ENCODE peak calls at places on chromosomes 2 and 18, in six cellular contexts. Q is heart left ventricle, D is GM06990, X is suprapubic skin, N is IMR-90, S is dorsolateral prefrontal cortex. Z is an unnamed sample.

GRCh38 chr2:172986040-172986439 is 89.6 kb upstream of the MAP3K20 start:
- DNase-seq in Q (no peak), S (no peak), D (no peak), X (no peak), N (peak), Z (no peak)

GRCh38 chr2:16624419-16624745 is 41.3 kb downstream of the CYRIA start:
- DNase-seq in N (no peak), S (no peak), X (no peak), D (no peak), Q (no peak), Z (no peak)

GRCh38 chr18:38256366-38256765 is 690.8 kb upstream of the CELF4 start:
- DNase-seq in S (no peak), D (no peak), X (no peak), Q (no peak), N (no peak), Z (no peak)

GRCh38 chr2:121286506-121286905 is 1.5 kb upstream of the TFCP2L1 start:
- DNase-seq in S (no peak), Q (no peak), D (no peak), X (no peak), N (no peak), Z (no peak)

GRCh38 chr2:134407154-134407890 is 153.4 kb downstream of the MGAT5 start:
- DNase-seq in N (no peak), D (no peak), Q (no peak), X (no peak), S (no peak), Z (no peak)

GRCh38 chr2:181517685-181518301 is 60.6 kb downstream of the ITGA4 start:
- DNase-seq in Q (no peak), X (no peak), D (no peak), S (no peak), N (no peak), Z (no peak)

GRCh38 chr2:101710690-101711318 is 13.3 kb downstream of the MAP4K4 start:
- DNase-seq in Q (no peak), D (no peak), X (no peak), N (peak), S (no peak), Z (no peak)

GRCh38 chr18:34787931-34788532 is 77.9 kb downstream of the DTNA start:
- DNase-seq in X (no peak), S (no peak), D (peak), N (peak), Q (peak), Z (no peak)

GRCh38 chr2:120736955-120737801 is 1.5 kb downstream of the GLI2 start:
- DNase-seq in D (no peak), X (no peak), Q (peak), S (no peak), N (peak), Z (peak)

GRCh38 chr2:77161009-77161408 is 361.2 kb downstream of the LRRTM4 start:
- DNase-seq in N (peak), S (no peak), Q (no peak), X (no peak), D (no peak), Z (no peak)

GRCh38 chr2:1654696-1655374 is 89.5 kb downstream of the PXDN start:
- DNase-seq in X (no peak), N (no peak), Q (no peak), D (no peak), S (no peak), Z (no peak)

GRCh38 chr2:1656961-1657841 is 87.1 kb downstream of the PXDN start:
- DNase-seq in D (no peak), N (no peak), Q (no peak), X (peak), S (peak), Z (no peak)

GRCh38 chr2:1658394-1659151 is 85.7 kb downstream of the PXDN start:
- DNase-seq in N (no peak), S (peak), X (peak), D (no peak), Q (no peak), Z (no peak)

GRCh38 chr2:1655461-1655860 is 88.9 kb downstream of the PXDN start:
- DNase-seq in N (no peak), Q (no peak), D (no peak), S (no peak), X (no peak), Z (no peak)

GRCh38 chr2:1656326-1656960 is 87.9 kb downstream of the PXDN start:
- DNase-seq in D (no peak), N (no peak), X (peak), Q (no peak), S (peak), Z (no peak)
- TF ChIP-seq CTCF in D (no peak), N (no peak), X (no peak), Q (no peak), S (no peak), Z (no peak)

DNA sequence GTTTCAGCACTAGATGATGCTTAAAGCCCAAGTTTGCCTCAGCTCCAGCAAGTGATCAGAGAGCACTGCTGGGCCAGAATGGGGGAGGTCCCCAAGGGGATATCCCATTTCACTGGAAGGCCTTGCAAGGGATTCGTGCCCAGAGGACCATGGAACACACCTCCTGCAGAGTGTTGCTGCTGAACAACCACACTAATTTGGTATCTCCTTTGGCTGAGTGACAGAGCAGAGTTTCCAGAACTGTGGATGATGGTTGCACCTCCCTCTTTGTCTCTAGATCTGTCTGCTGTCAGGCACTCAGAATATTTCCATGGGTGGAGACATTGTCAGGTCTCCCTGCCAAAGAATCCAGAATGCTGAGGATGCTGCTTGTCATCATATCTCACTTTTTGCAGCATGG is 484.8 kb upstream of the NETO1 start:
- DNase-seq in S (no peak), Q (no peak), D (no peak), X (no peak), N (peak), Z (no peak)
- TF ChIP-seq CTCF in S (no peak), Q (peak), D (no peak), X (no peak), N (no peak), Z (no peak)

GRCh38 chr2:129934044-129934822 is 45.2 kb upstream of the RAB6C start:
- DNase-seq in N (no peak), S (no peak), D (no peak), Q (no peak), X (no peak), Z (no peak)

GRCh38 chr2:129935118-129935517 is 44.3 kb upstream of the RAB6C start:
- DNase-seq in N (no peak), Q (no peak), S (no peak), X (no peak), D (no peak), Z (no peak)

GRCh38 chr2:129930451-129930850 is 49.0 kb upstream of the RAB6C start:
- DNase-seq in Q (no peak), N (no peak), D (no peak), S (no peak), X (no peak), Z (no peak)

DNA sequence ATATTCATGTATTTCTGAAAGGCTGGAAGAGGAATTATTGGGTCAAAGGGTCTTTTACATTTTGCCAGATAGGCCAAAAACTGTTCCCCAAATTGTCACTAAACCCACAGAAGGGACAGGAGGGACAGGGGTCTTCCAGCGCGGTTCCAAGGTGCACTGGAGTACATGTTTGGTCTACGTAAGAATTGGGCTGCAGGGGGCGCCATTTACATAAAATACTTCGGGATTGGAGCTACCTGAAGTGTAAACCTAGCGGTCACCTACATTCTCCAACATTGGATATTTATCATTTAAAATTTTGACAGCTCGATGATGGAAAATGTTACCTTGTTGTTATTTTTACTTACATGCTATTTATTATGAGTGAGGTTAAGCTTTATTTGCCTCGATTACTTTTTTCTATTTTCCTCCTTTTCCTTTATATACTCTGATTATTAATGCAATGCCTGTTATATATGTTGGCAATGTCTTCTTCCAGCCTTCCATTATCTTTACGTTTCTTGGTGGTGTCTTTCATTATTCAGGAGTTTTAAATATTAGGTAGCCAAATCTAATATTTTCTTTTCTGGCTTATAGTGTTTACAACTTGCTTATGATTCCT is 43.0 kb upstream of the RAB6C start:
- DNase-seq in N (no peak), D (no peak), X (no peak), Q (peak), S (peak), Z (peak)
- TF ChIP-seq CTCF in N (no peak), D (peak), X (no peak), Q (peak), S (no peak), Z (peak)

GRCh38 chr18:6874316-6874715 is 144.8 kb downstream of the ARHGAP28 start:
- DNase-seq in X (no peak), N (peak), Q (no peak), S (no peak), D (no peak), Z (no peak)
- TF ChIP-seq CTCF in X (no peak), N (peak), Q (peak), S (peak), D (no peak), Z (no peak)

GRCh38 chr2:107757223-107757622 is 69.5 kb upstream of the RGPD4 start:
- DNase-seq in X (no peak), D (no peak), S (no peak), Q (no peak), N (no peak), Z (no peak)

DNA sequence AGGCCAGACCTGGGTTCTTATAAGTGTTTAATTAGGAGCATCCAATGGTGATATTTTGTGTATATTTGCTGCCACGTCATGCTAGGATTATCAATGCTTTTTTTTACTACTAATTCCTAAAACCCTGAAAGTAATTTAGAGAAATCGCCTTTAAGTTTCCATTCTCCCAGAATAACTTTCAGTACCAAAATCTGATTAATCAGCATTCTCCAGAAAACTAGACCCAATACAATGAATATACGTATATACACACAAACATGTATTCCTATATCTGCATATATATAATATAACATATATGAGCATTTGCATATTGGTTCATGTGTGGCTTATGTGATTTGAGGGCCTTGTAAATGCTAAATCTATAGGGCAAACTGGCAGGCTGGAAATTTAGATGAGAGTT is 66.1 kb upstream of the RGPD4 start:
- DNase-seq in X (no peak), N (no peak), D (no peak), S (no peak), Q (no peak), Z (no peak)
- TF ChIP-seq CTCF in X (no peak), N (no peak), D (no peak), S (no peak), Q (no peak), Z (no peak)

GRCh38 chr18:33603434-33603833 is 25.4 kb downstream of the ASXL3 start:
- DNase-seq in Q (no peak), N (no peak), S (no peak), X (no peak), D (no peak), Z (no peak)

GRCh38 chr18:33611525-33612135 is 33.6 kb downstream of the ASXL3 start:
- DNase-seq in S (no peak), N (no peak), Q (no peak), X (no peak), D (no peak), Z (no peak)

GRCh38 chr18:33600846-33601245 is 22.8 kb downstream of the ASXL3 start:
- DNase-seq in D (no peak), N (no peak), S (no peak), X (no peak), Q (no peak), Z (no peak)

GRCh38 chr18:33605250-33605649 is 27.2 kb downstream of the ASXL3 start:
- DNase-seq in D (no peak), S (no peak), N (no peak), Q (no peak), X (no peak), Z (no peak)

GRCh38 chr18:33606621-33607020 is 28.6 kb downstream of the ASXL3 start:
- DNase-seq in Q (no peak), N (no peak), D (no peak), S (no peak), X (no peak), Z (no peak)
- TF ChIP-seq CTCF in Q (no peak), N (no peak), D (peak), S (no peak), X (no peak), Z (peak)

DNA sequence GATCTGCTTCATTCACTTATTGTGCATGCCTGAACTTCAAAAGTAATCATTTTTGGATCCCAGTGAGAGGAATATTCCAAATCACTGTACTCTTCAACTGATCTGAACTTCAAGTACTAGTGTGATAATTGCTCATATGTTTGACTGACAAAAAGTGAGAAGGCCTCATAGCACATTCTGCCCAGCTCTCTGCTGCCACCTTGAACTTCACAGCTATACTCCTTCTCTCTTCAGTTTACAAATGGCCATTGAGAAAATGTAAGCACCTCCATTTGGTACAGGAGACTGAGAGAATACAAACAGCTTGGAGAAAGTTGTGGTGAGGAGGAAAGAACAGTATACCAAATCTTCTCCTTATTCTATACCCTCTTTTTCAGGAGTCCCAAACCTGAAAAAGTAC is 946.0 kb upstream of the CHAC2 start:
- DNase-seq in Q (no peak), S (no peak), X (no peak), D (no peak), N (peak), Z (no peak)
- TF ChIP-seq CTCF in Q (no peak), S (no peak), X (no peak), D (no peak), N (no peak), Z (peak)

DNA sequence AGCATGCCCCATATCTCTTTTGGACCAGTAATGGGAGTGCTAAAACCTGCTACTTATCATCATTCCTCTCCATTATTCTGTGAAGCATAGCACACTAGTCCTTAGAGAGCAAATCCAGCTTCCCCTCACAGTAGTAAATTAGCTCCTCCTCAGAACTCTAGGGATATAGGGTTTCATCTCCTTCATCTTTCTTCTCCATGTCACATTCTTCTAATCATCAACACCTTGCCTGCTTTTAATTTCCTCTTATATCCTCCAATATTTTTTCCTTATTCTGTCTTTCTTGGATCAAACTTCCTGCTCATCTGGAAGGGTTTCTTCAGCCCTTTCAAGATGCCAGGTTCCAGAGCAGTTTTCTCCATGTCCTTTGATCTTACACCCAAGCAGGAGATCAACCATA is 321.4 kb upstream of the ACVR2A start:
- DNase-seq in D (no peak), X (no peak), S (no peak), N (no peak), Q (no peak), Z (no peak)
- TF ChIP-seq CTCF in D (no peak), X (no peak), S (no peak), N (no peak), Q (no peak), Z (no peak)

DNA sequence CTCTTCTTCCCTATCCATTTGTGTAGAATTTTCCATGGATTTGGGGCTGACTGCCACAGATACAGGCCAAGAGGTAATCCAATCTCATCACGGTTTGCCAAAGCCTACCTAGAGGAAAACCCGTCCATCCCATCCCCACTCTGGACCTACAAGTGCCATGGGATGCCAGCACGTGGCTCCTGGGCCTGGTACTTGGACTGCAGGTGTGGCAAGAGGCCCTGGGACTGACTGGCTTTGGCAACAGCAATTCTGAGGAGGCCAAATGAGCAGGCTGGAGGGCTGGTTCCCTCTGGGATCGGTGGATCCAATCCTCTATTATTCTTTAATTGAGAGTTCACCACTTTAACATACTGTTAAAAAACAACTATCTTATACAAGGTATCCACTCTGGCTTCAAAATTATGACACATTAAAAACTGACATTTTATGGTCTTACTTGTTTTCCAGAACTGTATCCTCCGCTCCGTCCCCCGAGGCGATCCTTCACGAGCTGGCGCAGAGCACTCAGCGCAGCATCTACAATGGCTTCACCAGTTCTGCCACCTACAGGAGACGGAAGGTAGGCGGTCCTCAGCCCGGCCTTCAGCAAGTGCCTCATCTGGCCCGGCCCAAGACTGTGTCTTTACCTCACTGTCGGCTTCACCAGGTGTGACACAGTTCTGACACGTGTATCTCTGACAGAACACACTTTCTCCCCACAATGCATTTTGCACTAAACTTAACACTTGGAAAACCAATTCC is 19.8 kb downstream of the PDIA6 start:
- DNase-seq in S (no peak), X (no peak), D (no peak), N (no peak), Q (no peak), Z (no peak)
- TF ChIP-seq CTCF in S (no peak), X (no peak), D (no peak), N (no peak), Q (no peak), Z (no peak)

GRCh38 chr2:42841344-42841743 is 49.0 kb upstream of the HAAO start:
- DNase-seq in Q (no peak), N (no peak), S (no peak), X (peak), D (no peak), Z (no peak)
- TF ChIP-seq CTCF in Q (no peak), N (no peak), S (no peak), X (no peak), D (no peak), Z (no peak)

Z was measured in progenitor cell of endocrine pancreas.